ENCODE peak calls at places on chromosome 14, in nine cellular contexts. One of them, this sample, is unnamed.

GRCh38 chr14:36344211-36344610 is 23.8 kb upstream of the MBIP start:
- DNase-seq in Peyer's patch: no peak
- DNase-seq in transverse colon: no peak
- DNase-seq in HepG2: no peak
- DNase-seq in esophagus muscularis mucosa: no peak
- DNase-seq in stomach: no peak
- DNase-seq in NB4: no peak
- DNase-seq in A549: no peak
- DNase-seq in adrenal gland: no peak
- DNase-seq in this sample: no peak

GRCh38 chr14:60647837-60648168 is 1.5 kb downstream of the SIX1 start:
- DNase-seq in NB4: no peak
- DNase-seq in HepG2: no peak
- DNase-seq in esophagus muscularis mucosa: no peak
- DNase-seq in Peyer's patch: no peak
- DNase-seq in A549: no peak
- DNase-seq in adrenal gland: no peak
- DNase-seq in transverse colon: no peak
- DNase-seq in stomach: no peak
- DNase-seq in this sample: no peak

GRCh38 chr14:77177623-77178185 is 3.9 kb upstream of the TMEM63C start:
- DNase-seq in A549: peak; percentile 50
- DNase-seq in esophagus muscularis mucosa: no peak
- DNase-seq in Peyer's patch: no peak
- DNase-seq in adrenal gland: no peak
- DNase-seq in transverse colon: no peak
- DNase-seq in stomach: no peak
- DNase-seq in HepG2: no peak
- DNase-seq in NB4: peak; percentile 42
- DNase-seq in this sample: no peak

GRCh38 chr14:29928342-29928640 is 644 bp upstream of the PRKD1 start:
- DNase-seq in transverse colon: no peak
- DNase-seq in adrenal gland: no peak
- DNase-seq in NB4: no peak
- DNase-seq in stomach: no peak
- DNase-seq in HepG2: no peak
- DNase-seq in Peyer's patch: no peak
- DNase-seq in esophagus muscularis mucosa: no peak
- DNase-seq in A549: no peak
- DNase-seq in this sample: no peak

GRCh38 chr14:73829526-73830431 is 21.9 kb upstream of the PTGR2 start:
- DNase-seq in transverse colon: no peak
- DNase-seq in stomach: no peak
- DNase-seq in NB4: peak; percentile 78
- DNase-seq in adrenal gland: peak; percentile 75
- DNase-seq in HepG2: peak; percentile 45
- DNase-seq in A549: peak; percentile 43
- DNase-seq in esophagus muscularis mucosa: no peak
- DNase-seq in Peyer's patch: no peak
- DNase-seq in this sample: no peak

GRCh38 chr14:72686101-72686500 is 207.8 kb downstream of the DPF3 start:
- DNase-seq in A549: no peak
- DNase-seq in esophagus muscularis mucosa: no peak
- DNase-seq in NB4: no peak
- DNase-seq in transverse colon: no peak
- DNase-seq in adrenal gland: no peak
- DNase-seq in Peyer's patch: no peak
- DNase-seq in HepG2: no peak
- DNase-seq in stomach: no peak
- DNase-seq in this sample: no peak

GRCh38 chr14:21057803-21058675 is at the start of gene RNASE8:
- DNase-seq in esophagus muscularis mucosa: no peak
- DNase-seq in transverse colon: no peak
- DNase-seq in NB4: peak; percentile 13
- DNase-seq in stomach: no peak
- DNase-seq in Peyer's patch: no peak
- DNase-seq in A549: no peak
- DNase-seq in adrenal gland: no peak
- DNase-seq in HepG2: no peak
- DNase-seq in this sample: no peak

GRCh38 chr14:92701826-92702225 is 46.6 kb downstream of the LGMN start:
- DNase-seq in esophagus muscularis mucosa: no peak
- DNase-seq in A549: no peak
- DNase-seq in Peyer's patch: no peak
- DNase-seq in adrenal gland: no peak
- DNase-seq in transverse colon: no peak
- DNase-seq in stomach: no peak
- DNase-seq in HepG2: no peak
- DNase-seq in NB4: no peak
- DNase-seq in this sample: no peak

GRCh38 chr14:39419272-39419671 is 13.0 kb downstream of the FBXO33 start:
- DNase-seq in HepG2: peak; percentile 35
- DNase-seq in A549: peak; percentile 6
- DNase-seq in Peyer's patch: no peak
- DNase-seq in transverse colon: no peak
- DNase-seq in esophagus muscularis mucosa: no peak
- DNase-seq in adrenal gland: no peak
- DNase-seq in NB4: peak; percentile 13
- DNase-seq in stomach: no peak
- DNase-seq in this sample: no peak

GRCh38 chr14:105486333-105486973 is at the start of gene CRIP1:
- DNase-seq in HepG2: no peak
- DNase-seq in A549: no peak
- DNase-seq in NB4: no peak
- DNase-seq in adrenal gland: no peak
- DNase-seq in transverse colon: no peak
- DNase-seq in esophagus muscularis mucosa: no peak
- DNase-seq in stomach: no peak
- DNase-seq in Peyer's patch: peak; percentile 81
- DNase-seq in this sample: no peak
- H3K4me3 ChIP-seq in HepG2: peak within 1 kb of the TSS; percentile 57
- H3K4me3 ChIP-seq in A549: peak within 1 kb of the TSS; percentile 59
- H3K4me3 ChIP-seq in NB4: no peak within 1 kb of the TSS
- H3K4me3 ChIP-seq in adrenal gland: no peak within 1 kb of the TSS
- H3K4me3 ChIP-seq in transverse colon: peak within 1 kb of the TSS; percentile 38
- H3K4me3 ChIP-seq in esophagus muscularis mucosa: peak within 1 kb of the TSS; percentile 75
- H3K4me3 ChIP-seq in stomach: peak within 1 kb of the TSS; percentile 46
- H3K4me3 ChIP-seq in Peyer's patch: peak within 1 kb of the TSS; percentile 61
- H3K4me3 ChIP-seq in this sample: peak within 1 kb of the TSS; percentile 79

GRCh38 chr14:94994245-94994644 is 163.1 kb downstream of the DICER1 start:
- DNase-seq in stomach: no peak
- DNase-seq in adrenal gland: no peak
- DNase-seq in transverse colon: no peak
- DNase-seq in HepG2: no peak
- DNase-seq in A549: no peak
- DNase-seq in NB4: no peak
- DNase-seq in esophagus muscularis mucosa: peak; percentile 57
- DNase-seq in Peyer's patch: no peak
- DNase-seq in this sample: no peak
- TF ChIP-seq POLR2A in stomach: no peak
- TF ChIP-seq POLR2A in adrenal gland: no peak
- TF ChIP-seq POLR2A in transverse colon: no peak
- TF ChIP-seq POLR2A in HepG2: no peak
- TF ChIP-seq POLR2A in A549: no peak
- TF ChIP-seq POLR2A in NB4: no peak
- TF ChIP-seq POLR2A in esophagus muscularis mucosa: no peak
- TF ChIP-seq POLR2A in Peyer's patch: no peak
- TF ChIP-seq POLR2A in this sample: no peak

GRCh38 chr14:91371011-91371989 is 46.3 kb downstream of the CCDC88C start:
- DNase-seq in HepG2: no peak
- DNase-seq in NB4: peak; percentile 62
- DNase-seq in stomach: no peak
- DNase-seq in A549: no peak
- DNase-seq in Peyer's patch: no peak
- DNase-seq in transverse colon: no peak
- DNase-seq in esophagus muscularis mucosa: no peak
- DNase-seq in adrenal gland: no peak
- DNase-seq in this sample: no peak

GRCh38 chr14:91372680-91373495 is 44.7 kb downstream of the CCDC88C start:
- DNase-seq in A549: no peak
- DNase-seq in HepG2: no peak
- DNase-seq in NB4: peak; percentile 78
- DNase-seq in Peyer's patch: no peak
- DNase-seq in stomach: peak; percentile 77
- DNase-seq in esophagus muscularis mucosa: no peak
- DNase-seq in transverse colon: peak; percentile 55
- DNase-seq in adrenal gland: no peak
- DNase-seq in this sample: no peak

GRCh38 chr14:91373591-91374245 is 43.9 kb downstream of the CCDC88C start:
- DNase-seq in stomach: no peak
- DNase-seq in A549: no peak
- DNase-seq in HepG2: no peak
- DNase-seq in NB4: peak; percentile 80
- DNase-seq in adrenal gland: no peak
- DNase-seq in transverse colon: no peak
- DNase-seq in esophagus muscularis mucosa: no peak
- DNase-seq in Peyer's patch: no peak
- DNase-seq in this sample: no peak

GRCh38 chr14:91369628-91370445 is 47.8 kb downstream of the CCDC88C start:
- DNase-seq in HepG2: peak; percentile 59
- DNase-seq in esophagus muscularis mucosa: no peak
- DNase-seq in NB4: no peak
- DNase-seq in stomach: no peak
- DNase-seq in adrenal gland: no peak
- DNase-seq in transverse colon: no peak
- DNase-seq in A549: no peak
- DNase-seq in Peyer's patch: no peak
- DNase-seq in this sample: no peak

GRCh38 chr14:91371990-91372375 is 45.6 kb downstream of the CCDC88C start:
- DNase-seq in Peyer's patch: no peak
- DNase-seq in esophagus muscularis mucosa: no peak
- DNase-seq in stomach: no peak
- DNase-seq in HepG2: no peak
- DNase-seq in A549: no peak
- DNase-seq in transverse colon: no peak
- DNase-seq in NB4: no peak
- DNase-seq in adrenal gland: no peak
- DNase-seq in this sample: no peak
- H3K4me3 ChIP-seq in Peyer's patch: no peak overlapping the region
- H3K4me3 ChIP-seq in esophagus muscularis mucosa: no peak overlapping the region
- H3K4me3 ChIP-seq in stomach: no peak overlapping the region
- H3K4me3 ChIP-seq in HepG2: no peak overlapping the region
- H3K4me3 ChIP-seq in A549: no peak overlapping the region
- H3K4me3 ChIP-seq in transverse colon: no peak overlapping the region
- H3K4me3 ChIP-seq in NB4: no peak overlapping the region
- H3K4me3 ChIP-seq in adrenal gland: no peak overlapping the region
- H3K4me3 ChIP-seq in this sample: no peak overlapping the region

GRCh38 chr14:105437723-105438500 is 18.3 kb downstream of the MTA1 start:
- DNase-seq in transverse colon: no peak
- DNase-seq in adrenal gland: no peak
- DNase-seq in NB4: no peak
- DNase-seq in Peyer's patch: no peak
- DNase-seq in HepG2: no peak
- DNase-seq in stomach: no peak
- DNase-seq in esophagus muscularis mucosa: no peak
- DNase-seq in A549: no peak
- DNase-seq in this sample: no peak
- TF ChIP-seq POLR2A in transverse colon: no peak
- TF ChIP-seq POLR2A in adrenal gland: no peak
- TF ChIP-seq POLR2A in NB4: no peak
- TF ChIP-seq POLR2A in Peyer's patch: no peak
- TF ChIP-seq POLR2A in HepG2: no peak
- TF ChIP-seq POLR2A in stomach: no peak
- TF ChIP-seq POLR2A in esophagus muscularis mucosa: no peak
- TF ChIP-seq POLR2A in A549: no peak
- TF ChIP-seq POLR2A in this sample: no peak

GRCh38 chr14:94467728-94468520 is 8.1 kb downstream of the SERPINA9 start:
- DNase-seq in adrenal gland: no peak
- DNase-seq in NB4: no peak
- DNase-seq in stomach: no peak
- DNase-seq in esophagus muscularis mucosa: no peak
- DNase-seq in transverse colon: no peak
- DNase-seq in Peyer's patch: no peak
- DNase-seq in HepG2: no peak
- DNase-seq in A549: no peak
- DNase-seq in this sample: no peak
- H3K4me3 ChIP-seq in adrenal gland: no peak overlapping the region
- H3K4me3 ChIP-seq in NB4: no peak overlapping the region
- H3K4me3 ChIP-seq in stomach: no peak overlapping the region
- H3K4me3 ChIP-seq in esophagus muscularis mucosa: no peak overlapping the region
- H3K4me3 ChIP-seq in transverse colon: no peak overlapping the region
- H3K4me3 ChIP-seq in Peyer's patch: no peak overlapping the region
- H3K4me3 ChIP-seq in HepG2: no peak overlapping the region
- H3K4me3 ChIP-seq in A549: no peak overlapping the region
- H3K4me3 ChIP-seq in this sample: no peak overlapping the region

GRCh38 chr14:22887990-22888378 is 5.0 kb downstream of the REM2 start:
- DNase-seq in transverse colon: peak; percentile 62
- DNase-seq in A549: no peak
- DNase-seq in adrenal gland: no peak
- DNase-seq in stomach: no peak
- DNase-seq in NB4: no peak
- DNase-seq in esophagus muscularis mucosa: no peak
- DNase-seq in Peyer's patch: no peak
- DNase-seq in HepG2: no peak
- DNase-seq in this sample: no peak

GRCh38 chr14:22884721-22885523 is 1.9 kb downstream of the REM2 start:
- DNase-seq in transverse colon: no peak
- DNase-seq in stomach: no peak
- DNase-seq in NB4: no peak
- DNase-seq in adrenal gland: no peak
- DNase-seq in Peyer's patch: peak; percentile 51
- DNase-seq in A549: no peak
- DNase-seq in HepG2: no peak
- DNase-seq in esophagus muscularis mucosa: no peak
- DNase-seq in this sample: no peak

GRCh38 chr14:22887260-22887989 is 4.4 kb downstream of the REM2 start:
- DNase-seq in NB4: peak; percentile 91
- DNase-seq in HepG2: no peak
- DNase-seq in stomach: peak; percentile 78
- DNase-seq in esophagus muscularis mucosa: no peak
- DNase-seq in adrenal gland: peak; percentile 82
- DNase-seq in A549: peak; percentile 91
- DNase-seq in Peyer's patch: peak; percentile 60
- DNase-seq in transverse colon: peak; percentile 78
- DNase-seq in this sample: no peak

GRCh38 chr14:22885975-22886374 is 3.0 kb downstream of the REM2 start:
- DNase-seq in transverse colon: no peak
- DNase-seq in Peyer's patch: no peak
- DNase-seq in NB4: no peak
- DNase-seq in stomach: no peak
- DNase-seq in A549: no peak
- DNase-seq in adrenal gland: no peak
- DNase-seq in HepG2: no peak
- DNase-seq in esophagus muscularis mucosa: no peak
- DNase-seq in this sample: no peak

DNA sequence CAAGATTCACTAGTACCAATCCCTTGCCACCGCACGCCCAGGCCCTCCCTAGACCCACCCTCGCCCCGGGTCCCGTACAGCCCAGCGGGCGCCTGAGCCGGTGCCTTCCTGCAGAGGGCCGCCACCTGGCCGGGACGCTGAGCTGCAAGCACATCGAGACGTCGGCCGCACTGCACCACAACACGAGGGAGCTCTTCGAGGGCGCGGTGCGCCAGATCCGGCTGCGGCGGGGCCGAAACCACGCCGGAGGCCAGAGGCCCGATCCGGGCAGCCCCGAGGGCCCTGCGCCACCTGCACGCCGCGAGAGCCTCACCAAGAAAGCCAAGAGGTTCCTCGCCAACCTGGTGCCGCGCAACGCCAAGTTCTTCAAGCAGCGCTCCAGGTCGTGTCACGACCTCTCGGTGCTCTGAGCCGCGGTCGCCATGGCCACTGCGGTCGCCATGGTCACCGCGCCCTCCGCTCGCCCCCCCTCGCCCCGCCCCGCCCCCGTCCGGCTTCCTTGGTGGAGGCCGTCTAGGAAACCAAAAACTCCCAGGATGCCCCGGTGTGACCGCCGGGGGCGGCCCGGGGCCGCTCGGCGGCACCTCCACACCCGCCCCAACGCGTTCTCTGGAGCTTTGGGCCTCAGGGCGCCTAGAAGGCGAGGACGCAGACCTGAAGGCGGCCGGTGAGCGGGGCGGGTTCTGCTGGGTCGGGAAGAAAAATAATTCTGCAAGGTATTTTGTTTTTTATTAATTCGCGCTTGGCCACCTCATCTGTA is 3.7 kb downstream of the REM2 start:
- DNase-seq in A549: peak; percentile 73
- DNase-seq in adrenal gland: peak; percentile 81
- DNase-seq in NB4: peak; percentile 87
- DNase-seq in stomach: peak; percentile 85
- DNase-seq in esophagus muscularis mucosa: no peak
- DNase-seq in Peyer's patch: peak; percentile 87
- DNase-seq in transverse colon: peak; percentile 87
- DNase-seq in HepG2: no peak
- DNase-seq in this sample: peak; percentile 68
- TF ChIP-seq POLR2A in A549: peak; percentile 65
- TF ChIP-seq POLR2A in adrenal gland: peak; percentile 21
- TF ChIP-seq POLR2A in NB4: peak; percentile 56
- TF ChIP-seq POLR2A in stomach: no peak
- TF ChIP-seq POLR2A in esophagus muscularis mucosa: no peak
- TF ChIP-seq POLR2A in Peyer's patch: no peak
- TF ChIP-seq POLR2A in transverse colon: peak; percentile 60
- TF ChIP-seq POLR2A in HepG2: no peak
- TF ChIP-seq POLR2A in this sample: peak; percentile 17